ENCODE peak calls at places on chromosomes 12 and 14, in five cellular contexts. J, Z, F, G and H are unnamed samples.

GRCh38 chr14:37870170-37870569 is 274.7 kb downstream of the TTC6 start:
- DNase-seq in J (no peak), Z (no peak), F (no peak), G (no peak), H (no peak)

GRCh38 chr14:76957224-76957881 is 71.2 kb downstream of the IRF2BPL start:
- DNase-seq in J (no peak), Z (no peak), F (no peak), G (no peak), H (no peak)

GRCh38 chr12:103756443-103756842 is 84.6 kb downstream of the NT5DC3 start:
- DNase-seq in J (no peak), Z (no peak), F (no peak), G (no peak), H (no peak)

GRCh38 chr14:96638041-96638855 is 136.1 kb downstream of the PAPOLA start:
- DNase-seq in J (peak; percentile 1), Z (no peak), F (no peak), G (no peak), H (peak; percentile 7)

GRCh38 chr14:35858521-35859209 is 32.5 kb downstream of the BRMS1L start:
- DNase-seq in J (no peak), Z (no peak), F (no peak), G (no peak), H (no peak)

GRCh38 chr12:54036620-54037359 is 3.9 kb downstream of the HOXC5 start:
- DNase-seq in J (no peak), Z (peak; percentile 56), F (peak; percentile 58), G (peak; percentile 39), H (no peak)

GRCh38 chr12:94590428-94590827 is 59.9 kb downstream of the TMCC3 start:
- DNase-seq in J (no peak), Z (no peak), F (no peak), G (no peak), H (no peak)

GRCh38 chr12:29552324-29552927 is 54.9 kb upstream of the OVCH1 start:
- DNase-seq in J (peak; percentile 65), Z (peak; percentile 8), F (peak; percentile 75), G (peak; percentile 65), H (peak; percentile 58)

GRCh38 chr14:98143566-98143965 is 1128.4 kb downstream of the BCL11B start:
- DNase-seq in J (no peak), Z (no peak), F (no peak), G (no peak), H (no peak)

GRCh38 chr12:14199455-14200199 is 165.9 kb upstream of the ATF7IP start:
- DNase-seq in J (no peak), Z (no peak), F (no peak), G (no peak), H (no peak)

GRCh38 chr12:117622741-117623140 is 261.3 kb upstream of the NOS1 start:
- DNase-seq in J (no peak), Z (no peak), F (no peak), G (no peak), H (no peak)

GRCh38 chr14:105930572-105930971 is 404.2 kb downstream of the TMEM121 start:
- DNase-seq in J (no peak), Z (no peak), F (no peak), G (no peak), H (no peak)

GRCh38 chr12:113196996-113197395 is 11.5 kb downstream of the RITA1 start:
- DNase-seq in J (peak; percentile 73), Z (peak; percentile 94), F (peak; percentile 81), G (peak; percentile 70), H (no peak)

GRCh38 chr14:31476131-31476917 is 11.5 kb downstream of the GPR33 start:
- DNase-seq in J (no peak), Z (no peak), F (no peak), G (no peak), H (no peak)

GRCh38 chr12:47021298-47021697 is 58.1 kb upstream of the PCED1B start:
- DNase-seq in J (no peak), Z (peak; percentile 50), F (no peak), G (no peak), H (no peak)

GRCh38 chr12:116474331-116474730 is 84.8 kb upstream of the MAP1LC3B2 start:
- DNase-seq in J (no peak), Z (no peak), F (no peak), G (no peak), H (no peak)

GRCh38 chr12:28253175-28253641 is 63.0 kb downstream of the CCDC91 start:
- DNase-seq in J (no peak), Z (no peak), F (no peak), G (no peak), H (no peak)

GRCh38 chr14:37195327-37195726 is 2.4 kb upstream of the MIPOL1 start:
- DNase-seq in J (no peak), Z (no peak), F (no peak), G (no peak), H (no peak)

GRCh38 chr14:54354096-54354495 is 42.7 kb upstream of the CDKN3 start:
- DNase-seq in J (no peak), Z (no peak), F (no peak), G (no peak), H (no peak)

GRCh38 chr14:102928412-102929348 is 6.2 kb downstream of the AMN start:
- DNase-seq in J (peak; percentile 51), Z (no peak), F (no peak), G (peak; percentile 60), H (no peak)

GRCh38 chr14:95033851-95034622 is 123.3 kb downstream of the DICER1 start:
- DNase-seq in J (no peak), Z (no peak), F (no peak), G (no peak), H (no peak)

GRCh38 chr14:74333909-74334308 is 14.4 kb upstream of the VRTN start:
- DNase-seq in J (no peak), Z (no peak), F (no peak), G (no peak), H (no peak)

GRCh38 chr12:68011882-68012207 is 22.6 kb downstream of the IFNG-AS1 start:
- DNase-seq in J (no peak), Z (no peak), F (no peak), G (no peak), H (no peak)

GRCh38 chr12:4604684-4605193 is 42.7 kb downstream of the DYRK4 start:
- DNase-seq in J (peak; percentile 77), Z (peak; percentile 80), F (peak; percentile 76), G (peak; percentile 70), H (peak; percentile 71)
- TF ChIP-seq POLR2A in J (no peak), Z (peak; percentile 67), F (no peak), G (no peak), H (no peak)

DNA sequence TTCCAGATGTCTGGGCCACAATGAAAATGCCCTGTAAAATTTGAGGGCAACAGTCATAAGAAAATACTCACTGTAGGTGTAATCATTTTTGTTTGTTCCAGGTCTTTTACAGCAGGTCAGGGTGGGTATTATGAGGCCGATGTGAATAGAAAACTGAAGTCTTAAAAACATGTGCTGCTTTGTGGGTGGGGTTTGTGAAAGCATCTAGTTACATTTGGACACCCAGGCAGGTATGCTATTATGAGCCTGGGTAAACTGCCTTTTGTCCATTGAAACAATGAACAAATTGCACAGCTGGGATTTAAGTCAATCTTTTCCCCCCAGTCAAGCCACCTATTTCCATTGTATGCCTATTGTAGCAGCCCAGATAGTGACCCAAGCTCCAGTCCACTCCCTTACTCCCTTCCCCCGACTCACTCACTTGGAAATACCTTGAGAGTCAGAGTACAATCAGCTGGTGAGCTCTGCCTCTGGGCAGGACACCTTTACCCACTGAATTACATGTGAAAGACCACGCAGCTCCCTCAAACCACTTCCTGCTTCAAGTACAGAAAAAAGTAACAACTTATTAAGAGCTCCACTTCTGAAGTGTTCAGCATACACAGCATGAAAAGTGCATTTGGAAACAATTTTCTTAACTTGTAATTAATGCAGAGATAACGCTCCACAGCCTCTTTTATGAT is 1.8 kb downstream of the IGF1 start:
- DNase-seq in J (no peak), Z (no peak), F (no peak), G (no peak), H (no peak)
- H3K4me3 ChIP-seq in J (peak overlapping the region; percentile 23), Z (no peak overlapping the region), F (peak overlapping the region; percentile 47), G (peak overlapping the region; percentile 37), H (peak overlapping the region; percentile 60)

GRCh38 chr12:2686280-2686646 is 108.5 kb upstream of the FKBP4 start:
- DNase-seq in J (no peak), Z (no peak), F (no peak), G (no peak), H (no peak)

GRCh38 chr12:2680676-2681039 is 114.1 kb upstream of the FKBP4 start:
- DNase-seq in J (no peak), Z (no peak), F (no peak), G (no peak), H (no peak)

GRCh38 chr12:2682301-2683282 is 112.2 kb upstream of the FKBP4 start:
- DNase-seq in J (peak; percentile 29), Z (peak; percentile 19), F (no peak), G (no peak), H (no peak)

GRCh38 chr12:2681426-2682205 is 113.2 kb upstream of the FKBP4 start:
- DNase-seq in J (peak; percentile 10), Z (no peak), F (no peak), G (no peak), H (no peak)

DNA sequence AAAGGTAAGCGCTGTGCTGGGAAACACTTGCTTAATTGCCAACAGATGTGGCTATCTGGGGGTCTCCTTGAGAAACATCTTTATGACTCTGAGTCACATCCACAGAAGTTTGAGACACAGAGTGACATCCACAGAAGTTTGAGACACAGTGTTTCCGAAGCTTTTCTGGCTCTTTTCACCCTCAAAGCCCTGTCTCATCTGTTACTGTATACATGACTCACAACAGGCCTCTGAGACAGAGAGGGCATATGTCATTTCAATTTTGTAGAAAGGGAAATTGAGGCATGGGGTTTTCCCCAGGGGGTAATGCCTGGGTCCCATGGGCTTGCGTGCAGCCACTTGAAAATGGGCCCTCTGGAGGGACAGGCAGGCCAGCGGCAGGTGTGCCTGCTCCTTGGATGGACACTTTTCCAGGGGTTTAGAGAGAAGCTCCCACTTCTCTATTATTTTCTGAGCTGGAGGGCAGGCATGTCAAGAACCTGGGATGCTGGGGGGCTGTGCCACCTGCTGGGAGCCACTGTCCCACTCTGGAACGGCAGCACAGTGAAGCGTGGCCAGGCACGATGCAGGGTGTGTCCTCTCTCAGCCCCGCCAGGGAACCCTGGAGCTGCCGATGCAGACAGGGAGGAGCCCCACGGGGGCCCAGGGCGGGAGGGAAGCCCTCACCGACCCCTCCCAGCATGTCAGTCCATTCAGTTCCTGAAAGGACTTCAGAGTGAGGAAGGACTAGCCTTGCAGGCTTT is 111.3 kb upstream of the FKBP4 start:
- DNase-seq in J (peak; percentile 8), Z (no peak), F (no peak), G (no peak), H (no peak)
- TF ChIP-seq CTCF in J (no peak), Z (no peak), F (no peak), G (no peak), H (no peak)

GRCh38 chr12:42020226-42020625 is 124.4 kb downstream of the GXYLT1 start:
- DNase-seq in J (no peak), Z (no peak), F (no peak), G (no peak), H (no peak)

GRCh38 chr12:42014972-42015371 is 129.7 kb downstream of the GXYLT1 start:
- DNase-seq in J (no peak), Z (no peak), F (no peak), G (no peak), H (no peak)

GRCh38 chr12:42017036-42017435 is 127.6 kb downstream of the GXYLT1 start:
- DNase-seq in J (no peak), Z (no peak), F (no peak), G (no peak), H (no peak)
- TF ChIP-seq POLR2A in J (no peak), Z (no peak), F (no peak), G (no peak), H (no peak)

DNA sequence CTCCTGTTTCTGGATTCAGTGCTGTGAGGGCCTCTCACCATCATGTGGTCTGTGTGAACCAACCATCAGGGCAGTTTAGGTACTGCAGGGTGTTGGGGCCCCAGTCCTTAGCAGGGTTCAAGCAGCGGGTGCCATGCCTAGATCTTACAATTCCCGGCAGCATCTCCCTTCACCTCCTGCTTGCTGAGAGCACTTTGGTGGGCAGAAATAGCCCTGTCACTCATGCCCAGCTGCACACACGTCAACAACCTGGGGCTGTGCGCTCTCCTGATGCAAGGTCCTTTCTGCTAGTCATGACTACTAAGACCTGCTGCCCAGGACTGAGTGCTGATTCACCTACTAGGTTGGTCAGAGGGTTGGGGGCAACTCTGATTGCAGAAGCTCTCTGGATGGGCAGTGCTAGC is 72.1 kb downstream of the NINJ2 start:
- DNase-seq in J (no peak), Z (no peak), F (no peak), G (no peak), H (no peak)
- H3K4me3 ChIP-seq in J (no peak overlapping the region), Z (no peak overlapping the region), F (no peak overlapping the region), G (no peak overlapping the region), H (no peak overlapping the region)